ENCODE peak calls at places on chromosomes 6 and 20, in seven cellular contexts. D is K562, S is tibial artery, L is spleen, P is psoas muscle, K is hepatocyte, I is GM23338. M is an unnamed sample.
A peak's percentile ranks its signal among the peaks of the same experiment; 100 is the strongest.

GRCh38 chr6:42390228-42390934 is 61.3 kb downstream of the TRERF1 start:
- DNase-seq in K (no peak), S (no peak), P (no peak), L (no peak), D (no peak), I (no peak), M (no peak)

GRCh38 chr6:131946404-131946991 is 4.7 kb downstream of the CCN2 start:
- DNase-seq in D (no peak), K (no peak), S (no peak), L (no peak), P (no peak), I (peak; percentile 54), M (no peak)

GRCh38 chr6:73580247-73581149 is 59.7 kb upstream of the EEF1A1 start:
- DNase-seq in S (peak; percentile 92), D (peak; percentile 81), P (peak; percentile 86), L (peak; percentile 87), K (peak; percentile 94), I (peak; percentile 98), M (peak; percentile 88)

GRCh38 chr6:144493035-144493910 is 208.1 kb downstream of the UTRN start:
- DNase-seq in S (no peak), L (no peak), D (no peak), K (no peak), I (no peak), P (no peak), M (no peak)

GRCh38 chr6:149455028-149455732 is 29.6 kb downstream of the ZC3H12D start:
- DNase-seq in L (peak; percentile 52), I (no peak), K (no peak), P (no peak), D (no peak), S (no peak), M (no peak)

GRCh38 chr20:60064554-60064953 is 106.3 kb downstream of the CDH26 start:
- DNase-seq in D (no peak), K (no peak), P (no peak), L (no peak), S (no peak), I (no peak), M (no peak)

GRCh38 chr20:56487216-56487615 is 18.8 kb downstream of the RTF2 start:
- DNase-seq in S (no peak), I (no peak), P (no peak), L (peak; percentile 86), K (no peak), D (no peak), M (no peak)

GRCh38 chr20:57794600-57795346 is 85.0 kb upstream of the PMEPA1 start:
- DNase-seq in D (no peak), S (no peak), K (no peak), L (peak; percentile 54), I (no peak), P (no peak), M (no peak)

GRCh38 chr6:77072694-77073409 is 390.4 kb downstream of the HTR1B start:
- DNase-seq in K (no peak), I (no peak), S (no peak), P (no peak), L (no peak), D (no peak), M (no peak)

GRCh38 chr6:113317870-113318269 is 539.3 kb upstream of the MARCKS start:
- DNase-seq in P (no peak), S (no peak), D (no peak), K (no peak), I (no peak), L (no peak), M (no peak)

GRCh38 chr6:129507059-129507807 is 202.7 kb downstream of the ARHGAP18 start:
- DNase-seq in S (no peak), D (no peak), I (no peak), K (no peak), L (no peak), P (no peak), M (no peak)

GRCh38 chr6:28656715-28657114 is 131.0 kb downstream of the GPX5 start:
- DNase-seq in I (no peak), D (no peak), P (no peak), S (no peak), K (no peak), L (no peak), M (no peak)

GRCh38 chr6:30646450-30647038 is 389 bp upstream of the C6orf136 start:
- DNase-seq in I (peak; percentile 93), S (peak; percentile 94), L (peak; percentile 80), P (peak; percentile 97), D (peak; percentile 59), K (peak; percentile 35), M (no peak)

GRCh38 chr6:157757430-157758403 is 65.3 kb upstream of the SNX9 start:
- DNase-seq in I (no peak), S (no peak), K (no peak), P (no peak), D (no peak), L (no peak), M (no peak)

GRCh38 chr6:19438566-19439353 is 398.4 kb upstream of the ID4 start:
- DNase-seq in S (no peak), K (no peak), L (no peak), I (no peak), D (no peak), P (no peak), M (peak; percentile 59)

GRCh38 chr6:12605888-12606345 is 110.7 kb upstream of the PHACTR1 start:
- DNase-seq in P (no peak), L (no peak), D (peak; percentile 34), I (peak; percentile 92), K (peak; percentile 80), S (no peak), M (no peak)

GRCh38 chr6:28648035-28648877 is 122.6 kb downstream of the GPX5 start:
- DNase-seq in K (peak; percentile 81), L (no peak), S (no peak), P (no peak), D (peak; percentile 36), I (peak; percentile 82), M (no peak)

GRCh38 chr20:5665417-5665816 is 84.8 kb upstream of the SHLD1 start:
- DNase-seq in I (no peak), S (no peak), K (no peak), D (no peak), P (no peak), L (no peak), M (no peak)

GRCh38 chr6:35605600-35605999 is 83.1 kb downstream of the FKBP5 start:
- DNase-seq in I (no peak), S (no peak), K (no peak), L (no peak), P (no peak), D (no peak), M (no peak)
- H3K27ac ChIP-seq in I (no peak overlapping the region), S (peak overlapping the region; percentile 88), K (no peak overlapping the region), L (peak overlapping the region; percentile 97), P (peak overlapping the region; percentile 95), D (no peak overlapping the region), M (no peak overlapping the region)

GRCh38 chr6:6721606-6722005 is 133.1 kb downstream of the LY86 start:
- DNase-seq in S (no peak), D (no peak), P (no peak), K (no peak), L (no peak), I (no peak), M (no peak)

GRCh38 chr6:6724319-6725119 is 136.0 kb downstream of the LY86 start:
- DNase-seq in K (peak; percentile 84), S (peak; percentile 77), I (peak; percentile 82), D (peak; percentile 60), P (peak; percentile 84), L (peak; percentile 86), M (peak; percentile 85)

GRCh38 chr6:6723792-6724318 is 135.3 kb downstream of the LY86 start:
- DNase-seq in L (no peak), K (peak; percentile 45), D (no peak), P (no peak), I (no peak), S (no peak), M (no peak)

GRCh38 chr6:6723316-6723715 is 134.8 kb downstream of the LY86 start:
- DNase-seq in S (no peak), P (no peak), D (no peak), I (no peak), L (no peak), K (no peak), M (no peak)

GRCh38 chr6:6722195-6722594 is 133.7 kb downstream of the LY86 start:
- DNase-seq in D (no peak), I (no peak), S (no peak), P (no peak), K (no peak), L (no peak), M (no peak)
- H3K27ac ChIP-seq in D (no peak overlapping the region), I (no peak overlapping the region), S (no peak overlapping the region), P (no peak overlapping the region), K (peak overlapping the region; percentile 40), L (no peak overlapping the region), M (peak overlapping the region; percentile 42)

GRCh38 chr20:63659370-63659769 is 1.3 kb downstream of the RTEL1 start:
- DNase-seq in P (no peak), D (no peak), K (no peak), I (no peak), S (no peak), L (peak; percentile 77), M (no peak)

GRCh38 chr20:63657937-63658748 is at the start of gene RTEL1:
- DNase-seq in D (peak; percentile 86), P (peak; percentile 96), S (peak; percentile 95), L (peak; percentile 97), I (peak; percentile 96), K (peak; percentile 94), M (peak; percentile 96)

GRCh38 chr20:63657260-63657936 is 714 bp upstream of the RTEL1 start:
- DNase-seq in S (no peak), P (peak; percentile 63), L (peak; percentile 85), I (peak; percentile 56), K (no peak), D (peak; percentile 52), M (no peak)

GRCh38 chr20:63660622-63661021 is 2.5 kb downstream of the RTEL1 start:
- DNase-seq in S (no peak), D (no peak), K (no peak), L (no peak), P (no peak), I (no peak), M (no peak)

DNA sequence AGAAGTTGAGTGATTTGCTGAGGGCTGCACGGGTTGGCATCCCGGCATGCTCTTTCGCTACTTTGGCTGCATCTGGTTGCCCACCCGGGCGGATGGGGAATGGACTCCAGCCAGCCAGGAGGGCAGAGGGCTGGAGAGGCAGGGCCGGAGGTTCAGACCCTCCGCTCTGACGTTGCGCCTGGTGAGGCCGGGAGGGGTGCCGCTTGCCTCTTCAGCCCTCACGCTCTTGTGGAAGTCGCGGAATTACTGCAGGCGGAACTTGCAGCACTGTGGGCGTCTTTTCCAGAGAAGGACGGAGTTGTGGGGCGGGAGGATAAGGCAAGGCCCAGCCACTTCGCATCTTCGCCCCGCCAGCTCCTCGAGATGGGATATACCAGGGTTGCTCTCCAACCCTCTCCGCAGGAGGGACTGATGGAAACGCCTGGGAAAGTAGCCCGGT is 656 bp downstream of the RTEL1 start:
- DNase-seq in P (peak; percentile 77), D (no peak), S (no peak), K (no peak), L (peak; percentile 89), I (no peak), M (peak; percentile 76)
- H3K27ac ChIP-seq in P (peak overlapping the region; percentile 93), D (peak overlapping the region; percentile 87), S (peak overlapping the region; percentile 86), K (peak overlapping the region; percentile 34), L (peak overlapping the region; percentile 95), I (no peak overlapping the region), M (peak overlapping the region; percentile 89)

DNA sequence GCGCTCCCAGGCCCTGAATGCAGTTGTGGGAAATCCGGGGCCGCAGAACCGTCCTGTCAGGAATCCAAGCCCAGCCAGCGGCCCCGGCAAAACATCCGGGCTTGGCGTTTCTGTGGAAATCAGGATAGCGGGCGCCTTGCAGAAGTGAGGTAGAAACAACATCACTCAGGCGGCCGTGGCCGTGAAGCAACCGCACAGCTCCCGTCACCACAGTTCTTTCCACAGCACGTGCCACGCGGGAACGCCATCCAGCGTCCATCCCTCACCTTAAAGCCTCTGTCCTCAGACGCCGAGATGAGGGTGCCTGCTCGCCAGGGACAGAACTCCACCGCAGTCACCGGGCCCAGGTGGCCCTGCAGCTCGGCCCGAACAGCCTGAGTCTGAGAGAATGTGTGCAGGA is 34.1 kb downstream of the WDR27 start:
- DNase-seq in K (no peak), L (no peak), P (no peak), S (no peak), D (no peak), I (no peak), M (peak; percentile 57)
- H3K27ac ChIP-seq in K (no peak overlapping the region), L (no peak overlapping the region), P (no peak overlapping the region), S (no peak overlapping the region), D (no peak overlapping the region), I (peak overlapping the region; percentile 19), M (no peak overlapping the region)